ENCODE peak calls at places on chromosomes 1 and 21, in nine cellular contexts. S, F, J, M, R, X, Y, G and V are unnamed samples.

GRCh38 chr1:36400825-36401601 is 3.3 kb upstream of the LSM10 start:
- DNase-seq in S (peak; percentile 60), F (peak; percentile 82), J (peak; percentile 96), M (peak; percentile 92), R (no peak), X (peak; percentile 64), Y (peak; percentile 60), G (peak; percentile 74), V (peak; percentile 82)

GRCh38 chr1:215597961-215598360 is 30.9 kb downstream of the KCTD3 start:
- DNase-seq in S (no peak), F (no peak), J (no peak), M (no peak), R (no peak), X (no peak), Y (no peak), G (no peak), V (no peak)

GRCh38 chr1:7265771-7266371 is 480.6 kb downstream of the CAMTA1 start:
- DNase-seq in S (no peak), F (no peak), J (peak; percentile 47), M (no peak), R (peak; percentile 98), X (no peak), Y (peak; percentile 84), G (peak; percentile 28), V (no peak)

GRCh38 chr1:18407166-18408045 is 73.3 kb upstream of the KLHDC7A start:
- DNase-seq in S (no peak), F (no peak), J (no peak), M (no peak), R (no peak), X (no peak), Y (no peak), G (no peak), V (peak; percentile 41)

GRCh38 chr1:110647254-110647891 is 27.4 kb downstream of the KCNA3 start:
- DNase-seq in S (no peak), F (no peak), J (no peak), M (no peak), R (no peak), X (no peak), Y (no peak), G (no peak), V (no peak)

GRCh38 chr1:245583575-245584330 is 429.0 kb downstream of the KIF26B start:
- DNase-seq in S (no peak), F (no peak), J (no peak), M (no peak), R (peak; percentile 88), X (no peak), Y (no peak), G (no peak), V (no peak)

GRCh38 chr1:99648107-99648506 is 2.2 kb downstream of the PALMD start:
- DNase-seq in S (no peak), F (peak; percentile 26), J (no peak), M (no peak), R (peak; percentile 62), X (peak; percentile 84), Y (peak; percentile 31), G (peak; percentile 38), V (no peak)

GRCh38 chr1:236516929-236517704 is 6.7 kb upstream of the LGALS8 start:
- DNase-seq in S (no peak), F (no peak), J (no peak), M (no peak), R (peak; percentile 76), X (no peak), Y (no peak), G (no peak), V (no peak)

GRCh38 chr21:31339736-31340135 is 4.3 kb downstream of the TIAM1 start:
- DNase-seq in S (no peak), F (no peak), J (no peak), M (no peak), R (no peak), X (no peak), Y (no peak), G (no peak), V (no peak)

GRCh38 chr1:109397451-109398342 is at the start of gene SORT1:
- DNase-seq in S (peak; percentile 45), F (peak; percentile 83), J (peak; percentile 97), M (peak; percentile 98), R (peak; percentile 77), X (peak; percentile 92), Y (peak; percentile 83), G (peak; percentile 84), V (peak; percentile 90)

GRCh38 chr1:117092594-117092993 is 29.0 kb downstream of the TRIM45 start:
- DNase-seq in S (no peak), F (no peak), J (no peak), M (peak; percentile 15), R (no peak), X (no peak), Y (no peak), G (no peak), V (no peak)

GRCh38 chr21:34367320-34367935 is 3.6 kb downstream of the KCNE2 start:
- DNase-seq in S (peak; percentile 69), F (peak; percentile 58), J (no peak), M (peak; percentile 66), R (peak; percentile 83), X (peak; percentile 20), Y (peak; percentile 75), G (no peak), V (peak; percentile 44)

GRCh38 chr1:182181167-182181572 is 119.7 kb upstream of the ZNF648 start:
- DNase-seq in S (no peak), F (no peak), J (no peak), M (no peak), R (peak; percentile 80), X (no peak), Y (peak; percentile 64), G (peak; percentile 39), V (no peak)

GRCh38 chr1:84370266-84370665 is 28.0 kb upstream of the DNASE2B start:
- DNase-seq in S (no peak), F (no peak), J (no peak), M (no peak), R (no peak), X (no peak), Y (no peak), G (no peak), V (no peak)

GRCh38 chr1:63601463-63601862 is 8.3 kb downstream of the PGM1 start:
- DNase-seq in S (no peak), F (no peak), J (no peak), M (no peak), R (no peak), X (no peak), Y (no peak), G (no peak), V (no peak)

GRCh38 chr1:184389446-184389845 is 2.6 kb downstream of the C1orf21 start:
- DNase-seq in S (no peak), F (no peak), J (no peak), M (no peak), R (no peak), X (no peak), Y (no peak), G (no peak), V (no peak)

GRCh38 chr1:8910331-8910730 is 31.8 kb upstream of the ENO1 start:
- DNase-seq in S (peak; percentile 26), F (no peak), J (no peak), M (no peak), R (no peak), X (no peak), Y (no peak), G (no peak), V (no peak)
- TF ChIP-seq CTCF in S (peak; percentile 11), F (no peak), J (no peak), M (no peak), R (no peak), X (no peak), Y (no peak), G (no peak), V (no peak)

GRCh38 chr1:206878456-206878855 is 13.0 kb downstream of the IL20 start:
- DNase-seq in S (peak; percentile 8), F (no peak), J (no peak), M (no peak), R (no peak), X (no peak), Y (no peak), G (no peak), V (no peak)
- TF ChIP-seq CTCF in S (peak; percentile 30), F (no peak), J (no peak), M (peak; percentile 6), R (no peak), X (no peak), Y (no peak), G (no peak), V (no peak)

GRCh38 chr1:31401241-31401640 is 11.8 kb upstream of the SERINC2 start:
- DNase-seq in S (no peak), F (no peak), J (no peak), M (no peak), R (no peak), X (no peak), Y (no peak), G (no peak), V (no peak)
- TF ChIP-seq CTCF in S (no peak), F (no peak), J (no peak), M (no peak), R (peak; percentile 7), X (no peak), Y (no peak), G (no peak), V (no peak)

GRCh38 chr1:77757066-77757584 is 2.5 kb downstream of the USP33 start:
- DNase-seq in S (no peak), F (no peak), J (no peak), M (no peak), R (no peak), X (no peak), Y (no peak), G (no peak), V (no peak)
- TF ChIP-seq CTCF in S (no peak), F (no peak), J (no peak), M (no peak), R (no peak), X (no peak), Y (no peak), G (no peak), V (no peak)

DNA sequence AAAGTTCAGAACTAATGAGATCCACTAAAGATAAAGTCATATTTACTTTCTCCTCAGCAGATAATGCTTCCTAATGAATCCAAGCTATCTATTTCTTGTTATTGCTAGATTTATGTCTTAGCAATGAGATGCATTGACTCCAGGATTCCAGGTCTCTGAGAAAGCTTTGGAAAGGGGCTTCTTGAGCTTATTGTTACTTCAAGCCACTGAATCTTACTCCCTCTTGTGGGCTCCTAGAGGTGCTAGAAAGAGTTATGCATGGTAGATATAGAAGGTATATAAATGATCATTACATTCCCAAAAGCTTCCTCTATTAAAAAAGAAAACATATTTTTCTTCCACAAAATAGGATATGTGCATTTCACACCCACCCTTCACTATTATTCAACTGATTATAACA is 246.4 kb upstream of the ADAMTS5 start:
- DNase-seq in S (no peak), F (no peak), J (no peak), M (peak; percentile 45), R (peak; percentile 14), X (no peak), Y (no peak), G (no peak), V (no peak)
- TF ChIP-seq CTCF in S (no peak), F (no peak), J (peak; percentile 16), M (peak; percentile 40), R (no peak), X (no peak), Y (no peak), G (no peak), V (no peak)

GRCh38 chr1:15760520-15761211 is 2.1 kb downstream of the FBLIM1 start:
- DNase-seq in S (no peak), F (peak; percentile 47), J (no peak), M (no peak), R (peak; percentile 64), X (peak; percentile 71), Y (no peak), G (peak; percentile 49), V (peak; percentile 51)
- TF ChIP-seq CTCF in S (no peak), F (no peak), J (no peak), M (no peak), R (no peak), X (no peak), Y (no peak), G (no peak), V (no peak)